ENCODE peak calls at places on chromosomes 12 and 14, in five cellular contexts. Z is WTC11, F is Caco-2, A is IMR-90, W is Calu3. H is an unnamed sample.

GRCh38 chr14:53964249-53964648 is 7.6 kb upstream of the BMP4 start:
- DNase-seq in Z (no peak), F (no peak), A (peak), W (no peak), H (no peak)

GRCh38 chr14:102591372-102591943 is 991 bp upstream of the RCOR1 start:
- DNase-seq in Z (peak), F (no peak), A (peak), W (peak), H (peak)

GRCh38 chr12:53231859-53232640 is at the start of gene RARG:
- DNase-seq in Z (peak), F (peak), A (no peak), W (peak), H (no peak)

GRCh38 chr12:50313256-50313931 is 30.1 kb upstream of the LIMA1 start:
- DNase-seq in Z (no peak), F (no peak), A (no peak), W (no peak), H (no peak)

GRCh38 chr12:49652921-49653520 is 29.7 kb downstream of the PRPF40B start:
- DNase-seq in Z (no peak), F (no peak), A (no peak), W (no peak), H (no peak)

GRCh38 chr14:94771906-94772468 is 2.1 kb upstream of the GSC start:
- DNase-seq in Z (no peak), F (no peak), A (no peak), W (no peak), H (no peak)

GRCh38 chr12:74412607-74413230 is 124.9 kb upstream of the ATXN7L3B start:
- DNase-seq in Z (no peak), F (no peak), A (peak), W (no peak), H (no peak)

GRCh38 chr12:26281320-26281719 is 85.9 kb downstream of the SSPN start:
- DNase-seq in Z (no peak), F (no peak), A (no peak), W (no peak), H (no peak)

GRCh38 chr14:77238996-77239395 is 32.0 kb downstream of the NGB start:
- DNase-seq in Z (no peak), F (no peak), A (no peak), W (no peak), H (no peak)

GRCh38 chr14:71403673-71404072 is 496.4 kb downstream of the PCNX1 start:
- DNase-seq in Z (no peak), F (peak), A (peak), W (peak), H (peak)

GRCh38 chr12:131700271-131700670 is 10.6 kb upstream of the SFSWAP start:
- DNase-seq in Z (no peak), F (no peak), A (no peak), W (no peak), H (no peak)

GRCh38 chr14:69652942-69653680 is 41.7 kb downstream of the SUSD6 start:
- DNase-seq in Z (no peak), F (no peak), A (peak), W (no peak), H (no peak)
- TF ChIP-seq CTCF in Z (no peak), F (no peak), A (no peak), W (no peak), H (no peak)

DNA sequence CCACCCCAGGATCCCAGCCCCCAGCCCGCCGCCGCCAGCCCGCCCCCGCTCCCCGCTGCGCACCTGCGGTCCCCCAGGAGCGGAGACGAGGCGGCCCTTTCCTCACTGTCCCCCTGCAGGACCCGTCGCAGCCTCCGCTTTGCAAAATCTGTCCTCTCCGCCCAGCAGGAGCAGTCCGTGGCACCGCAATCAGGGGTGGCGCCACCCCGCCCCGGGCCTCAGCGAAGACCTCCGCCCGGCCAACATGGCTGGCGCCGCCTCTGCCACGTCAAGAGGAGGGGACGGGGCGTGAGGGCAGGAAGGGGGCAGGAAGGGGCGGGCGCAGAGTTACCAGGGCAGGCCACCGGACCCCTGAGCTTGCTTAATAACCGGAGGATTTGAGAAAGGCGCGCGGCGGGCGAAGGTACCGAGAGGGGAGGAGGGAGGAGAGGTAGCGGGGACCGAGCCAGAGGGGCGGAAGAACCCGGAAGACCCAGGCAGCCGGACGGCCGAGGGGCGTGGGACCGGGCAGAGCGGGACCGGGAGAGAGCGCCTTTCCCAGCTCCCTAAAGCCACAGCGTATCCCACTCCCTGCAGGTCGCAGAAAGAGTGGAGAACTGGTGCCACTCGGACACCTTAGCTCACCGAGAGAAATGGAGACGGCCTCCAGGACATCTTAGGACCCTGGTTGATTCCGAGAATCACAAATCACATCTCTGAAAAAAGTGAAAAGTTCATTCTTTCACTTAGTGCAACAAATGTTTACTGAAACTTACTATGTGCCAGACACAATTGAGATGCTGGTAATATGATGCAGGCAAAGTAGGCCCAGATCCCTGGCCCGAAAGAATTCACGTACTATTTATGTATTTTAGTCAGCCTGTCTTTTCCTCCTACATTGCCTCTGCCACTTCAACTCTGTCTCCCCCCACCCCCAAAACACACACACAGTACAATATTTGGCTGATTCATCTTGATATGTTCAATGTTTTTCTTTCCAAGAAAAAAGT is at the start of gene SEC23A:
- DNase-seq in Z (peak), F (peak), A (peak), W (peak), H (peak)
- TF ChIP-seq CTCF in Z (no peak), F (no peak), A (no peak), W (no peak), H (no peak)

GRCh38 chr14:104818714-104819161 is 17.8 kb downstream of the ZBTB42 start:
- DNase-seq in Z (peak), F (no peak), A (no peak), W (no peak), H (no peak)

GRCh38 chr14:104819361-104819771 is 18.5 kb downstream of the ZBTB42 start:
- DNase-seq in Z (peak), F (no peak), A (no peak), W (no peak), H (no peak)

GRCh38 chr14:104821971-104822608 is 21.2 kb downstream of the ZBTB42 start:
- DNase-seq in Z (peak), F (no peak), A (no peak), W (no peak), H (no peak)

GRCh38 chr14:104821229-104821945 is 20.5 kb downstream of the ZBTB42 start:
- DNase-seq in Z (peak), F (no peak), A (no peak), W (no peak), H (no peak)

GRCh38 chr14:104820669-104821228 is 19.8 kb downstream of the ZBTB42 start:
- DNase-seq in Z (peak), F (peak), A (peak), W (peak), H (peak)
- TF ChIP-seq CTCF in Z (no peak), F (peak), A (peak), W (peak), H (no peak)

GRCh38 chr14:52926994-52927393 is 23.9 kb downstream of the FERMT2 start:
- DNase-seq in Z (no peak), F (no peak), A (peak), W (no peak), H (no peak)

GRCh38 chr14:52922059-52922458 is 28.8 kb downstream of the FERMT2 start:
- DNase-seq in Z (no peak), F (no peak), A (no peak), W (no peak), H (no peak)

GRCh38 chr14:52922656-52923055 is 28.2 kb downstream of the FERMT2 start:
- DNase-seq in Z (no peak), F (no peak), A (peak), W (no peak), H (no peak)

GRCh38 chr14:52919971-52920370 is 30.9 kb downstream of the FERMT2 start:
- DNase-seq in Z (no peak), F (peak), A (peak), W (no peak), H (no peak)

GRCh38 chr14:52923902-52924575 is 26.8 kb downstream of the FERMT2 start:
- DNase-seq in Z (no peak), F (peak), A (no peak), W (no peak), H (no peak)
- TF ChIP-seq CTCF in Z (no peak), F (peak), A (peak), W (no peak), H (no peak)

DNA sequence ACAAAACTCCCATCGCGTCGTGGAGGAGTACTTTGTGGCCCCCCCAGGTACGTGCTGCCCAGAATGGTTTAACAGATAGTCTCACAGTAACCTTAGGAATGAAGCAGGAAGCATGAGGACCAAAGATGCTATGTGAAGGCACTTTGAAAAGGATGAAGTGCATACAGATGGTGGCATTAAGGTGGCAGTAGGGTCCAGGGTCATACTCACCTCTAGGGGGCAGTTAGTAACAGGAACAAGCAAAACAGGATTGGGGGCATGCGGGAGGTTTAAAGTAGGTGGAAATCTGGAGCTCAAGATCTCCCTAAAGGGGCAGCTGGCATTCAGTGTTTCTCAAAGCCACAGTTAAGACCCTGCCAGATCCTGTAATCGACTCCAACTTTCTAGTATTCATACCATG is 10.9 kb downstream of the GATC start:
- DNase-seq in Z (peak), F (peak), A (no peak), W (no peak), H (peak)
- TF ChIP-seq CTCF in Z (peak), F (peak), A (peak), W (peak), H (peak)

DNA sequence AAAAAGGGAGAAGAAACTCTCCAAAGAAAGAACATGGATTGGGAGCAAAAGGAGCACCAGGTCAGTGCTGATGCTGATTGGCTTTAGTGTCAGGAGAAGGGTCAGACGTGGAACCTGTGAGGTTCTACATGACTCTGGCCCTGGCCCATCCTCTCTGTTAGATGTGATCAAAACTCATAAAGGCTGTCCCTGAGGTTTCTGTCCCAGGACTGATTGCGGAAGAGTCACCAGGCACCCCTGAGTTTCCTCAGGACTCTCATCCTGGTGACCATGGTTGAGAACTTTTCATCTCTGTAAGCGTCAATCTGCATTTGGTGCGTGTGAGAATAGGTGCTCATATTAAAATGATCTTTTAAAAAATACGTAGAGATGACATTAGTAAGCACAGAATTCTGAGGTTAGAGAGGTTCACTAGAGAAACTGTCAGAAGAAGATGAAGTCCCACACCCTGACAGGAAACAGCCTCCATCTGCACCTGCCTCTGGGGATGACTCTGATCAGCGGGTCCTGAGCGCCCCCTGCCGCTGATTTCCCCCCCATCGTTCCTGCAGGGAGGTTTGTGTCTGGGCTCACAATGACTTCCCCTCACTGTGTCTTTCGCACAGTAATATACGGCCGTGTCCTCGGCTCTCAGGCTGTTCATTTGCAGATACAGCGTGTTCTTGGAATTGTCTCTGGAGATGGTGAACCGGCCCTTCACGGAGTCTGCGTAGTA is 741.8 kb downstream of the TMEM121 start:
- DNase-seq in Z (no peak), F (peak), A (no peak), W (peak), H (no peak)
- TF ChIP-seq CTCF in Z (no peak), F (peak), A (no peak), W (no peak), H (no peak)

GRCh38 chr14:93648440-93649168 is 139.7 kb downstream of the PRIMA1 start:
- DNase-seq in Z (peak), F (peak), A (no peak), W (peak), H (peak)
- TF ChIP-seq CTCF in Z (peak), F (peak), A (no peak), W (no peak), H (peak)

GRCh38 chr12:76562158-76562557 is 2.6 kb upstream of the OSBPL8 start:
- DNase-seq in Z (no peak), F (no peak), A (no peak), W (no peak), H (no peak)

GRCh38 chr12:76560083-76560491 is 516 bp upstream of the OSBPL8 start:
- DNase-seq in Z (no peak), F (no peak), A (no peak), W (no peak), H (no peak)

GRCh38 chr12:76558684-76559276 is 791 bp downstream of the OSBPL8 start:
- DNase-seq in Z (peak), F (peak), A (peak), W (peak), H (peak)

GRCh38 chr12:76556373-76556772 is 3.2 kb downstream of the OSBPL8 start:
- DNase-seq in Z (no peak), F (no peak), A (no peak), W (no peak), H (no peak)

GRCh38 chr12:76559277-76560082 is at the start of gene OSBPL8:
- DNase-seq in Z (peak), F (peak), A (peak), W (peak), H (peak)
- TF ChIP-seq CTCF in Z (no peak), F (peak), A (peak), W (no peak), H (no peak)

GRCh38 chr12:123807002-123807401 is 44.9 kb downstream of the DNAH10 start:
- DNase-seq in Z (no peak), F (no peak), A (no peak), W (no peak), H (no peak)

GRCh38 chr12:123805119-123805518 is 43.0 kb downstream of the DNAH10 start:
- DNase-seq in Z (no peak), F (no peak), A (no peak), W (no peak), H (no peak)

GRCh38 chr12:123807670-123808069 is 45.6 kb downstream of the DNAH10 start:
- DNase-seq in Z (no peak), F (no peak), A (no peak), W (no peak), H (no peak)

GRCh38 chr12:123813349-123813748 is 51.2 kb downstream of the DNAH10 start:
- DNase-seq in Z (no peak), F (no peak), A (peak), W (no peak), H (no peak)

DNA sequence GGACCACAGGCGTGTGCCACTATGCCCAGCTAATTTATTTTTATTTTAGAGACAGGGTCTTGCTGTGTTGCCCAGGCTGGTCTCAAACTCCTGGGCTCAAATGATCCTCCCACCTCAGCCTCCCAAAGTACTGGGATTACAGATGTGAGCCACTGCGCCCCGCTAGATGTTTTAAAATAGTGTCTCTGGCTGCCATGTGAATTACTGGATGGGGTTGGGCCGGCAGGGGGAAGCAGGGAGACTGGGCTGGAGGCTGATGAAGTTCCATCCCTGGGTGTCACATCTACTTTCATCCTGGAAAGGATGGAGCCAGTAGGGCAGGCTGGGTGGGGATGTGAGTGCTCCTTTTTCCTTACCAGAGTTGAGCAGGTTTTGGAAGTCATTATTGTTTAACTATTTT is 46.1 kb downstream of the DNAH10 start:
- DNase-seq in Z (peak), F (peak), A (peak), W (peak), H (peak)
- TF ChIP-seq CTCF in Z (no peak), F (peak), A (peak), W (no peak), H (no peak)

H was measured in endothelial cell.